ENCODE peak calls at places on chromosomes 11 and 22, in four cellular contexts. I is K562, Y is HepG2, N is GM12878. A is an unnamed sample.
A peak's percentile ranks its signal among the peaks of the same experiment; 100 is the strongest.

GRCh38 chr11:11349051-11349450 is 4.0 kb downstream of the CSNK2A3 start:
- DNase-seq in N (no peak), Y (no peak), I (no peak), A (no peak)

GRCh38 chr11:12655842-12656241 is 18.4 kb upstream of the TEAD1 start:
- DNase-seq in N (no peak), I (no peak), Y (no peak), A (no peak)

GRCh38 chr11:326842-327580 is 6.4 kb upstream of the IFITM3 start:
- DNase-seq in N (peak; percentile 96), I (peak; percentile 42), Y (peak; percentile 36), A (no peak)

GRCh38 chr11:74749127-74749964 is 697 bp downstream of the RNF169 start:
- DNase-seq in Y (peak; percentile 73), N (no peak), I (peak; percentile 82), A (peak; percentile 62)

GRCh38 chr11:86800076-86800955 is at the start of gene PRSS23:
- DNase-seq in Y (no peak), I (peak; percentile 38), N (no peak), A (peak; percentile 71)

GRCh38 chr11:131457163-131457562 is 86.7 kb downstream of the NTM start:
- DNase-seq in Y (no peak), N (no peak), I (no peak), A (no peak)

GRCh38 chr11:4156571-4156970 is 62.0 kb downstream of the RRM1 start:
- DNase-seq in N (no peak), I (no peak), Y (no peak), A (no peak)

GRCh38 chr11:65290448-65291165 is 24.1 kb upstream of the CDC42EP2 start:
- DNase-seq in N (peak; percentile 69), Y (no peak), I (peak; percentile 41), A (no peak)

GRCh38 chr11:79461144-79461543 is 20.3 kb upstream of the TENM4 start:
- DNase-seq in Y (peak; percentile 7), N (no peak), I (no peak), A (no peak)

GRCh38 chr11:19344661-19345518 is 104.1 kb upstream of the E2F8 start:
- DNase-seq in Y (no peak), N (no peak), I (no peak), A (peak; percentile 84)

GRCh38 chr11:18490319-18490718 is 34.7 kb downstream of the LDHAL6A start:
- DNase-seq in I (no peak), Y (no peak), N (no peak), A (no peak)

GRCh38 chr22:27483095-27483798 is 318.3 kb downstream of the MN1 start:
- DNase-seq in N (no peak), Y (no peak), I (no peak), A (no peak)

GRCh38 chr11:20360650-20361049 is 2.9 kb upstream of the HTATIP2 start:
- DNase-seq in N (peak; percentile 21), I (no peak), Y (peak; percentile 53), A (no peak)

GRCh38 chr11:88169881-88170280 is 5.4 kb downstream of the RAB38 start:
- DNase-seq in N (no peak), I (no peak), Y (no peak), A (no peak)

GRCh38 chr11:130715085-130715932 is 201.0 kb downstream of the SNX19 start:
- DNase-seq in Y (no peak), I (no peak), N (no peak), A (no peak)

GRCh38 chr11:134562941-134563471 is 151.0 kb upstream of the B3GAT1 start:
- DNase-seq in I (no peak), Y (no peak), N (no peak), A (no peak)

GRCh38 chr11:6516865-6517264 is 19.8 kb downstream of the DNHD1 start:
- DNase-seq in Y (no peak), N (no peak), I (no peak), A (no peak)

GRCh38 chr11:116421529-116422185 is 351.1 kb downstream of the BUD13 start:
- DNase-seq in Y (no peak), N (no peak), I (no peak), A (no peak)

GRCh38 chr22:19943665-19944026 is 2.0 kb upstream of the TXNRD2 start:
- DNase-seq in N (no peak), Y (peak; percentile 61), I (no peak), A (no peak)

GRCh38 chr22:42410708-42411107 is 21.5 kb downstream of the NFAM1 start:
- DNase-seq in N (no peak), Y (no peak), I (no peak), A (no peak)

GRCh38 chr22:30872282-30873041 is 96.1 kb downstream of the MORC2 start:
- DNase-seq in I (peak; percentile 19), N (no peak), Y (no peak), A (no peak)

GRCh38 chr22:50471197-50471847 is 3.5 kb downstream of the SBF1 start:
- DNase-seq in N (no peak), I (no peak), Y (no peak), A (no peak)

GRCh38 chr11:119518746-119519382 is 95.9 kb upstream of the THY1 start:
- DNase-seq in N (no peak), I (peak; percentile 72), Y (no peak), A (peak; percentile 77)

GRCh38 chr11:71284525-71285092 is 32.2 kb upstream of the SHANK2 start:
- DNase-seq in Y (peak; percentile 34), I (no peak), N (no peak), A (no peak)

GRCh38 chr11:116851631-116852030 is 14.2 kb upstream of the APOA1 start:
- DNase-seq in I (no peak), N (no peak), Y (no peak), A (no peak)

GRCh38 chr11:115629456-115630015 is 125.3 kb upstream of the CADM1 start:
- DNase-seq in N (no peak), I (no peak), Y (no peak), A (no peak)

GRCh38 chr22:49027122-49027670 is 800.5 kb downstream of the BRD1 start:
- DNase-seq in N (no peak), Y (no peak), I (no peak), A (no peak)

GRCh38 chr11:131859811-131860210 is 489.4 kb downstream of the NTM start:
- DNase-seq in N (no peak), Y (no peak), I (no peak), A (no peak)

GRCh38 chr11:110728883-110729282 is 16.6 kb upstream of the ARHGAP20 start:
- DNase-seq in N (no peak), Y (no peak), I (no peak), A (no peak)

GRCh38 chr11:118136341-118136740 is 16.3 kb downstream of the SCN4B start:
- DNase-seq in Y (no peak), N (no peak), I (no peak), A (no peak)

GRCh38 chr22:49754674-49755590 is 72.7 kb downstream of the BRD1 start:
- DNase-seq in I (no peak), Y (no peak), N (no peak), A (no peak)

GRCh38 chr22:35043251-35043931 is 22.6 kb upstream of the ISX start:
- DNase-seq in N (no peak), I (peak; percentile 22), Y (no peak), A (peak; percentile 44)

GRCh38 chr11:78163828-78164227 is 24.4 kb upstream of the ALG8 start:
- DNase-seq in I (no peak), Y (no peak), N (no peak), A (no peak)

GRCh38 chr22:40480996-40481395 is 110.6 kb downstream of the SGSM3 start:
- DNase-seq in Y (no peak), N (no peak), I (no peak), A (no peak)

GRCh38 chr11:45154276-45154675 is 7.8 kb downstream of the PRDM11 start:
- DNase-seq in I (no peak), N (no peak), Y (no peak), A (no peak)

GRCh38 chr11:45156731-45157130 is 10.3 kb downstream of the PRDM11 start:
- DNase-seq in I (no peak), Y (no peak), N (no peak), A (no peak)

GRCh38 chr11:45155627-45156180 is 9.3 kb downstream of the PRDM11 start:
- DNase-seq in Y (no peak), I (no peak), N (no peak), A (no peak)

GRCh38 chr11:45156201-45156600 is 9.8 kb downstream of the PRDM11 start:
- DNase-seq in N (no peak), I (no peak), Y (no peak), A (no peak)

GRCh38 chr11:45155058-45155551 is 8.7 kb downstream of the PRDM11 start:
- DNase-seq in I (no peak), Y (no peak), N (no peak), A (no peak)
- TF ChIP-seq CBFB in I (no peak), Y (no peak), N (no peak), A (no peak)

GRCh38 chr11:62671604-62672528 is at the start of the genes LBHD1 and UQCC3:
- DNase-seq in I (peak; percentile 80), Y (peak; percentile 79), N (no peak), A (peak; percentile 87)
- TF ChIP-seq MAX in I (peak; percentile 85), Y (peak; percentile 65), N (peak; percentile 58), A (peak; percentile 79)

GRCh38 chr11:62190011-62190410 is at the start of gene SCGB1D1:
- DNase-seq in I (no peak), Y (no peak), N (no peak), A (no peak)

GRCh38 chr11:62195945-62196344 is 5.9 kb downstream of the SCGB1D1 start:
- DNase-seq in N (no peak), I (peak; percentile 35), Y (no peak), A (no peak)

GRCh38 chr11:62193954-62194353 is 3.9 kb downstream of the SCGB1D1 start:
- DNase-seq in Y (no peak), N (no peak), I (peak; percentile 32), A (peak; percentile 51)
- TF ChIP-seq CBFB in Y (no peak), N (no peak), I (no peak), A (no peak)

GRCh38 chr11:33701302-33701701 is 676 bp upstream of the C11orf91 start:
- DNase-seq in N (no peak), Y (no peak), I (no peak), A (no peak)
- TF ChIP-seq MAX in N (no peak), Y (no peak), I (no peak), A (no peak)

DNA sequence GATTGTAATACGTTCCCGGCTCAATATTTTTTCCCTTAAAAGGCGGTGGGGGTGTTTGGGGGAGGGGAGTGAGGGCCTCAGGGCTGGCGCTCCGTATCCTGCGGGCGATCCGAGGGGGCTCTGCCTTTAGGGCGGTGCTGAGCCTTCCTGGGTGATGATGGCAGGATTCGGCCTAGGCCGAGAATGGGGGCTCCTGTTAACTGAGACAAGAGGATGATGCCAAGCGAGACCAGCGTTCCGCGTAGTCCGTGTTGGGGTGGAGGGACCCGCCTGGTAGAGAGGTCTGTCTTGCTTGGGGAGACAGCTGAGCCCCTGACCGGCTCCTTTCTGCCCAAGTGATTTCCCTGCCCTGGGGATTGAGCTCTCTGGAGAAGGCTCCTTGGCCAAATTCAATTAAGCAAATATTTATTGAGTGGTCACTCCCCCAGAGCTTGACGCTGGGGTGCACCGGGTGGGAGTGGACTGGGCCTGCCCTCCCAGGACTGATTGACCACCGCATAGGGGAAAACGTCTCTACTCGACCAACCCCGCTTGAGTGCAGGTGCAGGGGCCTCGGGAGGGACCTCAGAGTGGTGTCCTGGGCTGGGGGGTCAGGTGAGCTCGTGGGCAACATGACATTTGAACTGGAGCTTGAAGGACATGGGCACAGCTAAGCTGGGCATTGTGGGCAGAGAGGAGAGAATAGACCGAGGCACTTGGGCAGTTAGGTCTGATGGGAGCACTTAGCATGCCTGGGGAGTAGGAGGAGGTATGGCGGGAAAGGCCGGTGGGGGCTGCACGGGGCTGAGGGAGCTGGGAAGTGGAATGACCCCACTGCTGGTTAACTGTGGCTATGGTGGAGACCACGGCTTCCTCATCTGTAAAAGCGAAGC is 1.1 kb downstream of the GNAZ start:
- DNase-seq in N (no peak), I (no peak), Y (no peak), A (peak; percentile 22)
- TF ChIP-seq CBFB in N (no peak), I (no peak), Y (no peak), A (no peak)